ENCODE peak calls at places on chromosome 21, in ten cellular contexts. S is right lobe of liver; U is heart right ventricle; P is aorta; K is tibial nerve; D is CD8-positive, alpha-beta T cell; J is suprapubic skin; B is Panc1; Y is tibial artery; W is GM23248. I is an unnamed sample. For H3K36me3 and H3K27me3, the result is how much of the 10 kb centered on the place peaks cover.

GRCh38 chr21:29775462-29775861 is 164.3 kb downstream of the GRIK1 start:
- DNase-seq in S (no peak), U (no peak), P (no peak), K (no peak), D (no peak), J (no peak), B (no peak), Y (no peak), W (no peak), I (no peak)

GRCh38 chr21:42107881-42108553 is 36.9 kb downstream of the UMODL1 start:
- DNase-seq in S (peak), U (peak), P (peak), K (no peak), D (peak), J (no peak), B (no peak), Y (peak), W (peak), I (peak)

GRCh38 chr21:28953247-28953646 is 39.4 kb downstream of the LTN1 start:
- DNase-seq in S (no peak), U (no peak), P (no peak), K (no peak), D (no peak), J (no peak), B (no peak), Y (no peak), W (no peak), I (no peak)

GRCh38 chr21:14526816-14527689 is 19.1 kb downstream of the SAMSN1 start:
- DNase-seq in S (no peak), U (no peak), P (no peak), K (no peak), D (no peak), J (no peak), B (no peak), Y (no peak), W (no peak), I (no peak)

GRCh38 chr21:37149411-37149810 is 76.4 kb downstream of the TTC3 start:
- DNase-seq in S (no peak), U (no peak), P (no peak), K (no peak), D (no peak), J (no peak), B (no peak), Y (no peak), W (peak), I (no peak)

GRCh38 chr21:16079830-16080229 is 350.0 kb downstream of the USP25 start:
- DNase-seq in S (no peak), U (no peak), P (no peak), K (no peak), D (no peak), J (no peak), B (no peak), Y (no peak), W (peak), I (no peak)

GRCh38 chr21:41885341-41886024 is 6.3 kb upstream of the PRDM15 start:
- DNase-seq in S (no peak), U (no peak), P (no peak), K (no peak), D (no peak), J (no peak), B (no peak), Y (no peak), W (no peak), I (no peak)

GRCh38 chr21:38645282-38645681 is 147.0 kb upstream of the ERG start:
- DNase-seq in S (no peak), U (no peak), P (no peak), K (no peak), D (no peak), J (no peak), B (no peak), Y (no peak), W (peak), I (peak)

GRCh38 chr21:35244514-35244913 is 195.4 kb upstream of the RUNX1 start:
- DNase-seq in S (no peak), U (no peak), P (no peak), K (no peak), D (no peak), J (no peak), B (no peak), Y (no peak), W (peak), I (no peak)

GRCh38 chr21:37095821-37096220 is 22.8 kb downstream of the TTC3 start:
- DNase-seq in S (no peak), U (no peak), P (no peak), K (no peak), D (no peak), J (no peak), B (no peak), Y (no peak), W (no peak), I (no peak)

GRCh38 chr21:16811011-16811410 is 701.8 kb upstream of the CXADR start:
- DNase-seq in S (no peak), U (no peak), P (no peak), K (no peak), D (no peak), J (no peak), B (no peak), Y (no peak), W (no peak), I (no peak)

GRCh38 chr21:39867198-39867650 is at the start of gene PCP4:
- DNase-seq in S (no peak), U (no peak), P (no peak), K (peak), D (no peak), J (no peak), B (no peak), Y (no peak), W (peak), I (peak)

GRCh38 chr21:42061866-42062542 is 9.1 kb upstream of the UMODL1 start:
- DNase-seq in S (peak), U (no peak), P (no peak), K (no peak), D (peak), J (no peak), B (no peak), Y (no peak), W (peak), I (no peak)

GRCh38 chr21:36735724-36736310 is 36.9 kb downstream of the SIM2 start:
- DNase-seq in S (no peak), U (no peak), P (peak), K (no peak), D (no peak), J (no peak), B (no peak), Y (no peak), W (no peak), I (no peak)

GRCh38 chr21:37072239-37072987 is 458 bp downstream of the PIGP start:
- DNase-seq in S (peak), U (peak), P (peak), K (peak), D (no peak), J (peak), B (no peak), Y (peak), W (peak), I (peak)

GRCh38 chr21:17612023-17612564 is 607 bp downstream of the BTG3 start:
- DNase-seq in S (peak), U (peak), P (peak), K (no peak), D (no peak), J (peak), B (no peak), Y (peak), W (peak), I (peak)

GRCh38 chr21:38774152-38774551 is 31.6 kb upstream of the ETS2 start:
- DNase-seq in S (no peak), U (no peak), P (no peak), K (no peak), D (no peak), J (no peak), B (no peak), Y (no peak), W (no peak), I (no peak)

GRCh38 chr21:27149034-27149433 is 182.1 kb upstream of the ADAMTS5 start:
- DNase-seq in S (no peak), U (no peak), P (no peak), K (no peak), D (no peak), J (no peak), B (no peak), Y (no peak), W (peak), I (no peak)

GRCh38 chr21:31293986-31294385 is 50.1 kb downstream of the TIAM1 start:
- DNase-seq in S (no peak), U (no peak), P (no peak), K (no peak), D (no peak), J (no peak), B (no peak), Y (no peak), W (peak), I (peak)

GRCh38 chr21:28959367-28960099 is 33.1 kb downstream of the LTN1 start:
- DNase-seq in S (no peak), U (no peak), P (no peak), K (no peak), D (no peak), J (no peak), B (no peak), Y (no peak), W (peak), I (no peak)

GRCh38 chr21:39613029-39613934 is 542 bp downstream of the B3GALT5 start:
- DNase-seq in S (no peak), U (no peak), P (no peak), K (no peak), D (no peak), J (no peak), B (no peak), Y (no peak), W (no peak), I (no peak)

GRCh38 chr21:17270234-17270633 is 242.6 kb upstream of the CXADR start:
- DNase-seq in S (no peak), U (no peak), P (no peak), K (peak), D (no peak), J (no peak), B (no peak), Y (peak), W (peak), I (peak)

GRCh38 chr21:38234395-38235142 is 22.2 kb upstream of the KCNJ15 start:
- DNase-seq in S (no peak), U (no peak), P (no peak), K (no peak), D (no peak), J (no peak), B (no peak), Y (no peak), W (no peak), I (no peak)

GRCh38 chr21:41500931-41501381 is 7.0 kb downstream of the TMPRSS2 start:
- DNase-seq in S (peak), U (no peak), P (no peak), K (no peak), D (no peak), J (no peak), B (no peak), Y (no peak), W (no peak), I (no peak)

GRCh38 chr21:34091032-34091431 is 17.7 kb downstream of the MRPS6 start:
- DNase-seq in S (no peak), U (no peak), P (no peak), K (no peak), D (no peak), J (no peak), B (no peak), Y (no peak), W (no peak), I (no peak)

GRCh38 chr21:34094949-34095348 is 21.6 kb downstream of the MRPS6 start:
- DNase-seq in S (no peak), U (no peak), P (no peak), K (no peak), D (no peak), J (no peak), B (no peak), Y (no peak), W (no peak), I (no peak)

GRCh38 chr21:34091607-34092006 is 18.2 kb downstream of the MRPS6 start:
- DNase-seq in S (no peak), U (no peak), P (no peak), K (no peak), D (no peak), J (no peak), B (no peak), Y (no peak), W (peak), I (no peak)

GRCh38 chr21:34092241-34092921 is 19.0 kb downstream of the MRPS6 start:
- DNase-seq in S (no peak), U (no peak), P (no peak), K (no peak), D (peak), J (no peak), B (no peak), Y (no peak), W (no peak), I (no peak)

GRCh38 chr21:34093083-34093482 is 19.7 kb downstream of the MRPS6 start:
- DNase-seq in S (no peak), U (no peak), P (no peak), K (no peak), D (no peak), J (no peak), B (no peak), Y (no peak), W (no peak), I (no peak)
- H3K36me3 ChIP-seq in S (under half), U (under half), P (under half), K (under half), D (under half), J (under half), B (under half), Y (under half), W (under half), I (half or more)

GRCh38 chr21:44494418-44494817 is 39.1 kb downstream of the LRRC3 start:
- DNase-seq in S (no peak), U (no peak), P (peak), K (no peak), D (no peak), J (no peak), B (no peak), Y (no peak), W (no peak), I (no peak)
- H3K27me3 ChIP-seq in S (under half), U (under half), P (under half), K (under half), D (under half), J (under half), B (under half), Y (under half), W (under half), I (under half)

DNA sequence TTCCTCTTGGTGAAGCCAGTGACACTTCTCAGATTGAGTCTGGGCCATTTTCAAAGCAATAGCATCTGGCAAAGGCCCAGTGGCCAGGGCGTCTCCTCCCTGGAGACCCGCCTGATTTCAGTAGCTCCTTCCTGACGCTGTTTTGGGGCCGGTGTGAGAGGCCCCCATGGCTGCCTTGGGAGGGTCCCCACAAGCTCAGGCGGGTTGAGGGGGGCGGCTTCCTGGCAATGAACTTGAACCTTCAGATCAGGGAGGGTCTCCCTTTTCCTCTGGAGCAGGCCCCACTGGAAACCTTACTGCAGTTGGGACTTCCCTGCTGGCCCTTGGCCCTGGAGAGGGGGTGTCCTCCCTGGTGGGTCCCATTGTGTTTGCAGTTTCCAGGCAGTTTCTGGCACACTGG is 121.2 kb downstream of the CRYAA start:
- DNase-seq in S (peak), U (no peak), P (no peak), K (no peak), D (no peak), J (no peak), B (no peak), Y (no peak), W (no peak), I (no peak)
- H3K36me3 ChIP-seq in S (under half), U (under half), P (under half), K (under half), D (under half), J (under half), B (under half), Y (under half), W (under half), I (under half)

GRCh38 chr21:44406953-44407352 is 48.4 kb upstream of the LRRC3 start:
- DNase-seq in S (peak), U (no peak), P (no peak), K (no peak), D (no peak), J (no peak), B (no peak), Y (no peak), W (no peak), I (no peak)
- H3K27me3 ChIP-seq in S (under half), U (under half), P (under half), K (under half), D (under half), J (under half), B (under half), Y (under half), W (under half), I (under half)

DNA sequence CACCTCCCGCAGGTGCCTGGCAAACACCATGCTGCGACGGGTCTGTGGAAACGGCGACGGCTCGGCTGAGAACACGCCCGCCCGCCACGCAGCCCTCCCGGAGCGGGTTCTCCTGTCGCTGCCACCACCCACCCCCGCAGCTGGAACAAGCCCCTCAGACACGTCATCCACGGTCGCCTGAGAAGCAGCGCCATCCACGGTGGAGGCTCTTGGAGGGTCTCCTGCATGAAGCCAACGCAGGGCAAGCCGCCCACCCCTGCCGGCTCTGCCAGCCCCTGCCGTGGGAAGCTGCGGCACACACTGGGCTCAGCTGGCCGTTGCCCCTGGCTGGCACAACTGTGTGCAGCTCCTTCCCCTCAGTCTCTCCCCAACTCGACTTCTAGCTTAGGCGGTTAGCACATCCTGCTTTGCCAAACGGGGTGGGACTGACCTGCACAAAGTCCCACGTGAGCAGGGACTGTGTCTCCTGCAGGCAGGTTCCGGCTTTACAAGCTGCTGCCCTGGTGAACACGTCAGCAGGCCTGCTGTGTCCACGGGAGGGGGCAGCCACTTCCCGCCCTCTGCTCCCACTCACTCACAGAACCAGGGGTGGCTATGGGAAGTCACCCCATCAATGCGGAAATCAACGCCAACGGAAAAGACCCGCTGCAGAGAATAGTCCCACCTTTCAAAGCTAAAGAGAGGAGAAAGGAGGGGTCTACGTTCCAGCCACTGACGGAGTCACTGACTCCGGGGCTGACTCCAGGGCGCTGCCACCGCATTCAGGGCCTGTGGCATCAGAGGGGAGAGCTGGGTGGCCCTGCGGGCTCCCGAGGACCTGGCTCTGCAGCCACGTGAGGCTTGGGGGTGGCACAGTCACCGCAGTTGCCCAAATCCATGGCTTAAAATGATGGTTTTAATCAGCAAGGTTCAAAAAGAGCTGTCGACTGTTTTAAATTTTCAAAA is 10.3 kb downstream of the POFUT2 start:
- DNase-seq in S (peak), U (no peak), P (peak), K (peak), D (no peak), J (peak), B (no peak), Y (peak), W (no peak), I (no peak)
- H3K36me3 ChIP-seq in S (under half), U (under half), P (under half), K (under half), D (under half), J (half or more), B (under half), Y (half or more), W (half or more), I (half or more)

GRCh38 chr21:32844076-32844475 is 72.5 kb upstream of the PAXBP1 start:
- DNase-seq in S (no peak), U (no peak), P (no peak), K (no peak), D (no peak), J (no peak), B (no peak), Y (no peak), W (peak), I (no peak)
- H3K27me3 ChIP-seq in S (under half), U (under half), P (under half), K (under half), D (under half), J (under half), B (under half), Y (under half), W (under half), I (under half)

GRCh38 chr21:33898546-33898945 is 17.1 kb downstream of the ATP5PO start:
- DNase-seq in S (no peak), U (no peak), P (no peak), K (no peak), D (no peak), J (no peak), B (no peak), Y (no peak), W (peak), I (no peak)
- H3K36me3 ChIP-seq in S (under half), U (under half), P (under half), K (under half), D (under half), J (under half), B (under half), Y (under half), W (under half), I (under half)